ENCODE peak calls at places on chromosomes 2 and 18, in six cellular contexts. One of them, this sample, is unnamed.

GRCh38 chr2:46229134-46230063 is 67.8 kb upstream of the EPAS1 start:
- DNase-seq in left ventricle myocardium inferior: no peak
- DNase-seq in NB4: peak; percentile 82
- DNase-seq in fibroblast of lung: peak; percentile 90
- DNase-seq in epithelial cell of esophagus: no peak
- DNase-seq in suprapubic skin: no peak
- DNase-seq in this sample: no peak

GRCh38 chr2:238270606-238271005 is 17.8 kb downstream of the PER2 start:
- DNase-seq in left ventricle myocardium inferior: no peak
- DNase-seq in NB4: no peak
- DNase-seq in fibroblast of lung: no peak
- DNase-seq in epithelial cell of esophagus: no peak
- DNase-seq in suprapubic skin: no peak
- DNase-seq in this sample: no peak

GRCh38 chr18:46630160-46630559 is 26.9 kb downstream of the LOXHD1 start:
- DNase-seq in left ventricle myocardium inferior: no peak
- DNase-seq in NB4: peak; percentile 64
- DNase-seq in fibroblast of lung: peak; percentile 27
- DNase-seq in epithelial cell of esophagus: peak; percentile 13
- DNase-seq in suprapubic skin: no peak
- DNase-seq in this sample: peak; percentile 44

GRCh38 chr2:237196866-237197618 is 111.4 kb downstream of the COPS8 start:
- DNase-seq in left ventricle myocardium inferior: no peak
- DNase-seq in NB4: no peak
- DNase-seq in fibroblast of lung: peak; percentile 85
- DNase-seq in epithelial cell of esophagus: peak; percentile 64
- DNase-seq in suprapubic skin: no peak
- DNase-seq in this sample: peak; percentile 40

GRCh38 chr18:10928971-10929373 is 220.4 kb downstream of the PIEZO2 start:
- DNase-seq in left ventricle myocardium inferior: no peak
- DNase-seq in NB4: no peak
- DNase-seq in fibroblast of lung: peak; percentile 92
- DNase-seq in epithelial cell of esophagus: no peak
- DNase-seq in suprapubic skin: no peak
- DNase-seq in this sample: no peak

GRCh38 chr18:39786477-39786876 is 2168.6 kb upstream of the PIK3C3 start:
- DNase-seq in left ventricle myocardium inferior: no peak
- DNase-seq in NB4: no peak
- DNase-seq in fibroblast of lung: no peak
- DNase-seq in epithelial cell of esophagus: peak; percentile 54
- DNase-seq in suprapubic skin: no peak
- DNase-seq in this sample: no peak

GRCh38 chr2:225022188-225022587 is 20.1 kb downstream of the DOCK10 start:
- DNase-seq in left ventricle myocardium inferior: no peak
- DNase-seq in NB4: no peak
- DNase-seq in fibroblast of lung: no peak
- DNase-seq in epithelial cell of esophagus: no peak
- DNase-seq in suprapubic skin: no peak
- DNase-seq in this sample: no peak

GRCh38 chr2:21317131-21317530 is 193.4 kb downstream of the TDRD15 start:
- DNase-seq in left ventricle myocardium inferior: peak; percentile 27
- DNase-seq in NB4: peak; percentile 64
- DNase-seq in fibroblast of lung: no peak
- DNase-seq in epithelial cell of esophagus: peak; percentile 29
- DNase-seq in suprapubic skin: no peak
- DNase-seq in this sample: no peak

GRCh38 chr2:19767876-19768275 is 133.9 kb downstream of the TTC32 start:
- DNase-seq in left ventricle myocardium inferior: no peak
- DNase-seq in NB4: no peak
- DNase-seq in fibroblast of lung: peak; percentile 36
- DNase-seq in epithelial cell of esophagus: no peak
- DNase-seq in suprapubic skin: no peak
- DNase-seq in this sample: no peak

GRCh38 chr2:127049927-127050802 is 56.8 kb downstream of the BIN1 start:
- DNase-seq in left ventricle myocardium inferior: peak; percentile 57
- DNase-seq in NB4: peak; percentile 72
- DNase-seq in fibroblast of lung: peak; percentile 21
- DNase-seq in epithelial cell of esophagus: peak; percentile 36
- DNase-seq in suprapubic skin: peak; percentile 69
- DNase-seq in this sample: no peak

GRCh38 chr2:8003462-8004075 is 678.3 kb upstream of the ID2 start:
- DNase-seq in left ventricle myocardium inferior: peak; percentile 65
- DNase-seq in NB4: peak; percentile 11
- DNase-seq in fibroblast of lung: peak; percentile 62
- DNase-seq in epithelial cell of esophagus: no peak
- DNase-seq in suprapubic skin: peak; percentile 89
- DNase-seq in this sample: peak; percentile 68

GRCh38 chr18:78527984-78528383 is 451.6 kb upstream of the SALL3 start:
- DNase-seq in left ventricle myocardium inferior: no peak
- DNase-seq in NB4: no peak
- DNase-seq in fibroblast of lung: no peak
- DNase-seq in epithelial cell of esophagus: no peak
- DNase-seq in suprapubic skin: no peak
- DNase-seq in this sample: peak; percentile 40

GRCh38 chr18:78526923-78527775 is 452.5 kb upstream of the SALL3 start:
- DNase-seq in left ventricle myocardium inferior: no peak
- DNase-seq in NB4: no peak
- DNase-seq in fibroblast of lung: no peak
- DNase-seq in epithelial cell of esophagus: no peak
- DNase-seq in suprapubic skin: no peak
- DNase-seq in this sample: peak; percentile 76

GRCh38 chr18:78528437-78529228 is 451.0 kb upstream of the SALL3 start:
- DNase-seq in left ventricle myocardium inferior: no peak
- DNase-seq in NB4: no peak
- DNase-seq in fibroblast of lung: no peak
- DNase-seq in epithelial cell of esophagus: no peak
- DNase-seq in suprapubic skin: no peak
- DNase-seq in this sample: peak; percentile 68

GRCh38 chr18:78526275-78526674 is 453.3 kb upstream of the SALL3 start:
- DNase-seq in left ventricle myocardium inferior: no peak
- DNase-seq in NB4: no peak
- DNase-seq in fibroblast of lung: no peak
- DNase-seq in epithelial cell of esophagus: no peak
- DNase-seq in suprapubic skin: no peak
- DNase-seq in this sample: no peak

DNA sequence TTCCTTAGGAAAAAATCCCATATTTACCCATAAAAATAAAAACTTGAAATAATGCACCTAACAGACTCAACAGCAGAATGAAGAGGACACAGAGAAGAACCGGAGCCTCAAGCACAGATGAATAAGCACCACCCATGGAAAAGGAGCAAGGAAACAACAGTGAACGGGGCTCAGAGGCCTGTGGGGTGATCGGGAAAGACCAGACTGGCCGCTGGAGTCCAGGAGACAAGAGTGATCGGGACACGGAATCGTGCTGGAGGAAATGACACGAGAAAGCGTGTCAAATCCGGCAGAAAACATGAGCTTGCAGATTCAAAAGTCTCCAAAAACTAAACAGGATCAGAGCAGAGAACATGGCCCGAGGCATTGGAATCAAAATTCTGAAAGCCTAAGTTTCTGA is 448.0 kb upstream of the SALL3 start:
- DNase-seq in left ventricle myocardium inferior: no peak
- DNase-seq in NB4: no peak
- DNase-seq in fibroblast of lung: no peak
- DNase-seq in epithelial cell of esophagus: no peak
- DNase-seq in suprapubic skin: no peak
- DNase-seq in this sample: peak; percentile 57
- TF ChIP-seq CTCF in left ventricle myocardium inferior: no peak
- TF ChIP-seq CTCF in NB4: no peak
- TF ChIP-seq CTCF in fibroblast of lung: no peak
- TF ChIP-seq CTCF in epithelial cell of esophagus: no peak
- TF ChIP-seq CTCF in suprapubic skin: no peak
- TF ChIP-seq CTCF in this sample: no peak

DNA sequence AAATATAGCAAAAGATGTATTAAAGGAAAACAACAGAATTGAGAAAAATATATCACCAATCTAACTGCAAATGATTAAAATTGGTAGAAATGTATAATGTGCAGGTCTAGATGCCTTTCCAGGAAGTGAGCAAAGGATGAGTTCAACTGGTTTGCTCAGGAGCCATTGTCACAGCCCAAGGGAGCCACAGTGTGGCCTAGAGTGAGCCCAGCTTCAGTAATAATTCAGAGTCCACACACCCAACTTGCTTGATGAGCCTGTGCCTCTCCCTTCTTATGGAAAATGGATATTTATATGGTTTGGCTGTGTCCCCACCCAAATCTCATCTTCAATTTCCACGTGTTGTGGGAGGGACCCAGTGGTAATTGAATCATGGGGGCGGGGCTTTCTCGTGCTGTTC is 92.2 kb upstream of the ASAP2 start:
- DNase-seq in left ventricle myocardium inferior: no peak
- DNase-seq in NB4: peak; percentile 10
- DNase-seq in fibroblast of lung: no peak
- DNase-seq in epithelial cell of esophagus: peak; percentile 55
- DNase-seq in suprapubic skin: no peak
- DNase-seq in this sample: no peak
- TF ChIP-seq CTCF in left ventricle myocardium inferior: no peak
- TF ChIP-seq CTCF in NB4: no peak
- TF ChIP-seq CTCF in fibroblast of lung: no peak
- TF ChIP-seq CTCF in epithelial cell of esophagus: peak; percentile 42
- TF ChIP-seq CTCF in suprapubic skin: no peak
- TF ChIP-seq CTCF in this sample: peak; percentile 8

GRCh38 chr2:170361359-170361936 is 183.5 kb downstream of the MYO3B start:
- DNase-seq in left ventricle myocardium inferior: no peak
- DNase-seq in NB4: peak; percentile 70
- DNase-seq in fibroblast of lung: peak; percentile 38
- DNase-seq in epithelial cell of esophagus: peak; percentile 68
- DNase-seq in suprapubic skin: no peak
- DNase-seq in this sample: no peak
- TF ChIP-seq CTCF in left ventricle myocardium inferior: peak; percentile 69
- TF ChIP-seq CTCF in NB4: peak; percentile 90
- TF ChIP-seq CTCF in fibroblast of lung: peak; percentile 61
- TF ChIP-seq CTCF in epithelial cell of esophagus: peak; percentile 77
- TF ChIP-seq CTCF in suprapubic skin: peak; percentile 48
- TF ChIP-seq CTCF in this sample: peak; percentile 76

GRCh38 chr2:161090401-161090800 is 69.8 kb upstream of the TANK start:
- DNase-seq in left ventricle myocardium inferior: no peak
- DNase-seq in NB4: no peak
- DNase-seq in fibroblast of lung: no peak
- DNase-seq in epithelial cell of esophagus: no peak
- DNase-seq in suprapubic skin: no peak
- DNase-seq in this sample: no peak

GRCh38 chr2:161088658-161089350 is 71.4 kb upstream of the TANK start:
- DNase-seq in left ventricle myocardium inferior: no peak
- DNase-seq in NB4: no peak
- DNase-seq in fibroblast of lung: no peak
- DNase-seq in epithelial cell of esophagus: no peak
- DNase-seq in suprapubic skin: no peak
- DNase-seq in this sample: no peak

GRCh38 chr2:161085041-161085598 is 75.1 kb upstream of the TANK start:
- DNase-seq in left ventricle myocardium inferior: no peak
- DNase-seq in NB4: no peak
- DNase-seq in fibroblast of lung: peak; percentile 20
- DNase-seq in epithelial cell of esophagus: no peak
- DNase-seq in suprapubic skin: no peak
- DNase-seq in this sample: no peak
- TF ChIP-seq CTCF in left ventricle myocardium inferior: no peak
- TF ChIP-seq CTCF in NB4: no peak
- TF ChIP-seq CTCF in fibroblast of lung: no peak
- TF ChIP-seq CTCF in epithelial cell of esophagus: no peak
- TF ChIP-seq CTCF in suprapubic skin: no peak
- TF ChIP-seq CTCF in this sample: no peak

This sample was measured in osteocyte.